ENCODE peak calls at places on chromosomes 13 and 19, in five cellular contexts. U is K562; F is esophagus squamous epithelium; O is dorsolateral prefrontal cortex; I is CD8-positive, alpha-beta T cell. Z is an unnamed sample.

GRCh38 chr13:25249001-25249543 is 38.2 kb downstream of the MTMR6 start:
- DNase-seq in O (no peak), U (no peak), I (no peak), F (no peak), Z (peak; percentile 73)

GRCh38 chr19:34049944-34050343 is 122.4 kb upstream of the LSM14A start:
- DNase-seq in I (no peak), O (no peak), U (no peak), F (no peak), Z (no peak)

GRCh38 chr13:24033527-24034302 is 126.8 kb upstream of the SPATA13 start:
- DNase-seq in I (no peak), U (no peak), O (no peak), F (no peak), Z (peak; percentile 42)

GRCh38 chr19:51891193-51891747 is 3.5 kb upstream of the ZNF577 start:
- DNase-seq in O (no peak), I (no peak), U (no peak), F (no peak), Z (no peak)

GRCh38 chr13:113665582-113666323 is 1.3 kb upstream of the GRK1 start:
- DNase-seq in I (no peak), F (no peak), O (peak; percentile 20), U (no peak), Z (no peak)

GRCh38 chr13:99176309-99177276 is 24.1 kb upstream of the UBAC2 start:
- DNase-seq in U (peak; percentile 73), I (peak; percentile 74), O (peak; percentile 70), F (no peak), Z (peak; percentile 69)

GRCh38 chr13:26133286-26133685 is 81.5 kb upstream of the SHISA2 start:
- DNase-seq in O (no peak), I (no peak), U (no peak), F (no peak), Z (no peak)

GRCh38 chr13:105333416-105333815 is 1202.0 kb downstream of the EFNB2 start:
- DNase-seq in U (no peak), F (no peak), O (no peak), I (no peak), Z (peak; percentile 20)

GRCh38 chr13:64553411-64554129 is 2676.6 kb downstream of the PCDH9 start:
- DNase-seq in F (no peak), O (no peak), I (no peak), U (no peak), Z (peak; percentile 67)

GRCh38 chr13:41271456-41272285 is 8.3 kb upstream of the MTRF1 start:
- DNase-seq in I (peak; percentile 24), O (no peak), F (no peak), U (no peak), Z (no peak)

GRCh38 chr13:46386996-46387851 is at the start of gene RUBCNL:
- DNase-seq in I (no peak), O (peak; percentile 68), U (peak; percentile 8), F (no peak), Z (no peak)

GRCh38 chr13:44407379-44407778 is 33.8 kb downstream of the SERP2 start:
- DNase-seq in U (no peak), F (no peak), I (no peak), O (no peak), Z (no peak)

DNA sequence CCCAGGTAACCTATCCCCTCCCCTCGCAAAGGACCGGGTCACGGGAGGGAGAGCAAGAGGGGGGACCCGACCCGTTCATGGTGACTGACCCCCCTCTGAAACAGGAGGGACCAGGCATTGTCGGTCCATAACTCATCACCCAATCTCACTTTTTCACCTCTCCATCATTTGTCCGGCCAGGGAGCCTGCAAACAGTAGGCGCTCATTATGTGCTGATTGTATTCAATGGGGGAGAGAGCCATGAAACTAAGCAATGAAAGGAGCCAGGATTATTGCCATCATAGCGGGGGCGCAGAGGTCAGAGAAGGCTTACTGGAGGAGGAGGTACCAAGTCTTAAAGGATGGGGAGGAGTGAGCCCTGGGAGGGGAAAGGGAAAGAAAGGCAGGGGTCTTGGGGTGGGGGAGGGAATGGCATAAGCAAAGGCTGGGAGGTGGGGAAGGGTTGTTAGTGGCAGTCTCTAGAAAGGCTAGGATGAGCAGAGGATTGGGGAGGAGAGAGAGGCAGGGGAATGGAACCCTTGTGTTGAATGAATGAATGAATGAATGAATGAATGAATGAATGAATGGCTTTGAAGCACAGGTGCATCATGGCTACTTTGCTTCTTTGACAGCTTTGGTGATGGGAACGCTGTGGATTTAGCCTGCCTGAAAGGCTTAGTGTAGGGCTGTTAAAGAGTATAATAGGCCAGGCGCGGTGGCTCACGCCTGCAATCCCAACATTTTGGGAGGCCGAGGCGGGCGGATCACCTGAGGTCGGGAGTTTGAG is 1.4 kb downstream of the SHFL start:
- DNase-seq in U (no peak), I (no peak), F (no peak), O (no peak), Z (no peak)
- H3K4me3 ChIP-seq in U (no peak overlapping the region), I (peak overlapping the region; percentile 99), F (peak overlapping the region; percentile 99), O (peak overlapping the region; percentile 84), Z (peak overlapping the region; percentile 95)

DNA sequence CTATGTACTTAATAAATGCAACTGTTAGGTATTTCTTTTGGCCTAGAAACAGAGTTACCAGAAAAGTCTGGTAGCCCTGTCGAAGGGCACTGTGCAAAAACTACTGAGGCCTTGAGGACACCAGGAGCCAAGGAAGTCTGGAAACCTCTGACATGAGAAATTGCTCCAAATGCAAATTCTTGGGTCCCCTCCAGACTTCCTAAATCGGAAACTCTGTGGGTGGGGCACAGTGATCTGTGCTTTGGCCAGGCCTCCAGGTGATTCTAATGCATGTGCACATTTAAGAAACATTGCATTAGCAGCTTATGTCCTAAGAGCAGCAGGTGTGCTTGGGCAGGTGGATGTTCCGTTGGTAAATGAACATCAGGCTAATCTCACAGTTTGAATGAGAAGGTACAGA is 50.0 kb downstream of the STARD13 start:
- DNase-seq in I (no peak), F (no peak), O (no peak), U (no peak), Z (no peak)
- H3K4me3 ChIP-seq in I (no peak overlapping the region), F (no peak overlapping the region), O (no peak overlapping the region), U (no peak overlapping the region), Z (no peak overlapping the region)

DNA sequence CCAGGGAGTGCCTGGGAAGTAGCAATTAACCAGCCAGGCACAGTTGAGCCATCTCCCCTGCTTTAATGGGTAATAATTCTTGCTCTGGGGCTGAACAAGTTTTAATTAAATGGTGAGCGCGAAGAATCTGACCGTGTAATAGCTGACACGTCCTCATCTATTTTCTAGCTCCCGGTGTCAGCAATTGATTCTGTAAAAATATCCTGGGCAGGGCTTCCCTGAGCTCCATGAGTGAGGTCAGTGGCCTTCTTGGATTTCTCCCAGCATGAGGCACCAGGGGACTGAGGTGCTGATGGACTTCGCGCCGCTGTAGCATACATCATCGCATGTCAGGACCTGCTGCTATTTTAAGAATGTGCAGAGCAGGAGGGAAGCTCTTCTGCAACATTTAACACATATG is 27.0 kb downstream of the SIPA1L3 start:
- DNase-seq in F (no peak), U (no peak), O (no peak), I (no peak), Z (peak; percentile 72)
- H3K4me3 ChIP-seq in F (no peak overlapping the region), U (no peak overlapping the region), O (no peak overlapping the region), I (no peak overlapping the region), Z (no peak overlapping the region)

DNA sequence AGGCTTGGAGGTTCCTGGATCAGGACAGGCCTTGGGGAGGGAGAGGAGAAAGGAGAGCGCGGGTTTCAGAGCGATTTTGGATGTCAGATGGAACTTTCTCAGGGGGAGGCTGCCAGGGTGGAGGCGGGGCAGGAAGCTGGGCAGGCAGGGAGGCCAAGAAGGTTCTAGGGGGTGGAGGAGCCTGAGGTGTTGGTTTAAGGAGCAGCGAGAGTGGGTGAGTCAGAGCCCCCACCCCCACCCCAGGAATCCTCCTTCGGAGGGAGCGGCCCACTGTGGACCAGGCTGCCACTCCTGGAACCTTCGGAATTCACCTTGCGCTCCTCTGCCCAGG is 15.9 kb upstream of the NOP53 start:
- DNase-seq in F (no peak), O (no peak), I (no peak), U (peak; percentile 80), Z (peak; percentile 83)
- H3K4me3 ChIP-seq in F (peak overlapping the region; percentile 33), O (peak overlapping the region; percentile 34), I (no peak overlapping the region), U (peak overlapping the region; percentile 38), Z (no peak overlapping the region)

DNA sequence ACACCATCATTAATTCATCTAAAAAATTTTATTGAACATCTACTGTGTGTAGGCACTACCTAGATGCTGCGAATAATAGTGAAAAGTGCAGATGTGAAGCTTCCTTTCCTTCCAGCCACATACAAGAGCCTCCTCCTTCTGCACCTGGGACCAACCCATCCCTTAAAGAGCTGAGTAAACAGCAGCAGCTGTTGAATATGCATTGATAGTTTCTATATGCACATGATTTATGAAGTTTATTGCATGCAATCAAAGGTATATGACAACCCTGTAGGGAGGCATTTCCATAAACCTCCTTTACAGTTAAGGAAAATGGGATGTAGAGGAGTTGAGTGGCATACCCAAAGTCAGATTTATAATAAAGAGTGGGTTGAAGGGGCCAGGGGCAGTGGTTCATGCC is 110.3 kb upstream of the IPO5 start:
- DNase-seq in F (no peak), I (no peak), U (no peak), O (no peak), Z (no peak)
- H3K4me3 ChIP-seq in F (no peak overlapping the region), I (no peak overlapping the region), U (no peak overlapping the region), O (no peak overlapping the region), Z (no peak overlapping the region)

DNA sequence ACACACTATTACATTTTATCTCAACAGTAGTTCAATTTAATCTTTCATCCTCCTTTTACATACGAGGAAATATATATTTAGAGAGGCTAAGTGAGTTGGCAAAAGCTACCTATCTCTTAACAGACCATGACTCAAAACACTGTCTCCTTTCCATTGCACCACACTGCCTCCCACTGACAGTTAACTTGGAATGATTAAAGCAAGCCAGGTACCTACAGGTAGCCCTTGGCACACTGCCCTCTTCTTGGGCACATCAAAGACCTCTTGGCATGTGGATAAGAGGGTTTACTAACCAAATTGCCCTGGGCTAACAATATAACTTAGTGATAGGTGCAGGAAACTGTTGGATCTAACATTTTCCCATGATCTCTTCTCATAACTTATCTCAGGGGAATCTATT is 1.9 kb downstream of the ABHD13 start:
- DNase-seq in F (no peak), O (no peak), I (no peak), U (no peak), Z (no peak)
- H3K4me3 ChIP-seq in F (no peak overlapping the region), O (peak overlapping the region; percentile 22), I (no peak overlapping the region), U (peak overlapping the region; percentile 89), Z (no peak overlapping the region)

DNA sequence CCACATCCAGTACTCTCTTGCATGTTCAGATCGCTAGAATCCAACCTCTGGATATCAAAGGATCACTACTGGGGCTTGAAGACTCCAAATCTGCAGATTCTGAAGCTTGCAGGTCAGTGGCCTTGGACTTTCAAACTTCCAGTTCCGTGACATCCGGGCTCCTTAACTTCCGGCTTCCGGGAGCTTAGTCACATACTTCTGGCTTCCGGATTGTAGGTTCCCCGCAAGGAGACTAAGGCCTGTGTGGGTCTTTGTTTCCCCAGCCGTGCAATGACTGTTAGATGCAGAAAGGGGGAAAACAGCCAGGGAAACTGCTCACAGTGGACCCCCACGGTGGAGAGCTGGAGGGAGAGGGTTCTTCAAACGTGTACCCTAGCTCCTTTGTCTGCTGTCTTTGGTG is 41.4 kb downstream of the ZNF333 start:
- DNase-seq in U (no peak), O (no peak), I (no peak), F (no peak), Z (peak; percentile 14)
- H3K4me3 ChIP-seq in U (no peak overlapping the region), O (no peak overlapping the region), I (no peak overlapping the region), F (no peak overlapping the region), Z (peak overlapping the region; percentile 14)